ENCODE peak calls at places on chromosomes 2 and 18, in seven cellular contexts. One of them, this sample, is unnamed.

GRCh38 chr2:179443175-179443574 is 178.5 kb upstream of the SESTD1 start:
- DNase-seq in Jurkat, Clone E6-1: no peak
- DNase-seq in stimulated activated CD4-positive, alpha-beta T cell treated with anti-CD3 and anti-CD28 coated beads, Interleukin-1b, Interleukin-23, amount 100 ng/mL, for 1 hour: no peak
- DNase-seq in AG04450: no peak
- DNase-seq in left colon: no peak
- DNase-seq in non-pigmented ciliary epithelial cell: no peak
- DNase-seq in stimulated activated CD8-positive, alpha-beta memory T cell treated with anti-CD3 and anti-CD28 coated beads, Interleukin-15, amount 100 ng/mL, for 24 hours: no peak
- DNase-seq in this sample: no peak

GRCh38 chr2:215460682-215461081 is 24.8 kb upstream of the FN1 start:
- DNase-seq in Jurkat, Clone E6-1: no peak
- DNase-seq in stimulated activated CD4-positive, alpha-beta T cell treated with anti-CD3 and anti-CD28 coated beads, Interleukin-1b, Interleukin-23, amount 100 ng/mL, for 1 hour: no peak
- DNase-seq in AG04450: peak
- DNase-seq in left colon: no peak
- DNase-seq in non-pigmented ciliary epithelial cell: peak
- DNase-seq in stimulated activated CD8-positive, alpha-beta memory T cell treated with anti-CD3 and anti-CD28 coated beads, Interleukin-15, amount 100 ng/mL, for 24 hours: no peak
- DNase-seq in this sample: no peak

GRCh38 chr2:2286592-2286991 is 44.5 kb downstream of the MYT1L start:
- DNase-seq in Jurkat, Clone E6-1: no peak
- DNase-seq in stimulated activated CD4-positive, alpha-beta T cell treated with anti-CD3 and anti-CD28 coated beads, Interleukin-1b, Interleukin-23, amount 100 ng/mL, for 1 hour: no peak
- DNase-seq in AG04450: no peak
- DNase-seq in left colon: no peak
- DNase-seq in non-pigmented ciliary epithelial cell: no peak
- DNase-seq in stimulated activated CD8-positive, alpha-beta memory T cell treated with anti-CD3 and anti-CD28 coated beads, Interleukin-15, amount 100 ng/mL, for 24 hours: no peak
- DNase-seq in this sample: no peak

GRCh38 chr2:27652790-27653189 is 10.6 kb downstream of the SUPT7L start:
- DNase-seq in Jurkat, Clone E6-1: no peak
- DNase-seq in stimulated activated CD4-positive, alpha-beta T cell treated with anti-CD3 and anti-CD28 coated beads, Interleukin-1b, Interleukin-23, amount 100 ng/mL, for 1 hour: no peak
- DNase-seq in AG04450: no peak
- DNase-seq in left colon: no peak
- DNase-seq in non-pigmented ciliary epithelial cell: no peak
- DNase-seq in stimulated activated CD8-positive, alpha-beta memory T cell treated with anti-CD3 and anti-CD28 coated beads, Interleukin-15, amount 100 ng/mL, for 24 hours: no peak
- DNase-seq in this sample: no peak

GRCh38 chr2:176106636-176107539 is at the start of gene HOXD11:
- DNase-seq in Jurkat, Clone E6-1: no peak
- DNase-seq in stimulated activated CD4-positive, alpha-beta T cell treated with anti-CD3 and anti-CD28 coated beads, Interleukin-1b, Interleukin-23, amount 100 ng/mL, for 1 hour: no peak
- DNase-seq in AG04450: no peak
- DNase-seq in left colon: no peak
- DNase-seq in non-pigmented ciliary epithelial cell: no peak
- DNase-seq in stimulated activated CD8-positive, alpha-beta memory T cell treated with anti-CD3 and anti-CD28 coated beads, Interleukin-15, amount 100 ng/mL, for 24 hours: no peak
- DNase-seq in this sample: no peak

GRCh38 chr18:58190842-58191530 is 147.0 kb downstream of the NEDD4L start:
- DNase-seq in Jurkat, Clone E6-1: no peak
- DNase-seq in stimulated activated CD4-positive, alpha-beta T cell treated with anti-CD3 and anti-CD28 coated beads, Interleukin-1b, Interleukin-23, amount 100 ng/mL, for 1 hour: no peak
- DNase-seq in AG04450: no peak
- DNase-seq in left colon: no peak
- DNase-seq in non-pigmented ciliary epithelial cell: no peak
- DNase-seq in stimulated activated CD8-positive, alpha-beta memory T cell treated with anti-CD3 and anti-CD28 coated beads, Interleukin-15, amount 100 ng/mL, for 24 hours: no peak
- DNase-seq in this sample: no peak

GRCh38 chr2:171919453-171919852 is 2.8 kb upstream of the HAT1 start:
- DNase-seq in Jurkat, Clone E6-1: no peak
- DNase-seq in stimulated activated CD4-positive, alpha-beta T cell treated with anti-CD3 and anti-CD28 coated beads, Interleukin-1b, Interleukin-23, amount 100 ng/mL, for 1 hour: no peak
- DNase-seq in AG04450: no peak
- DNase-seq in left colon: no peak
- DNase-seq in non-pigmented ciliary epithelial cell: no peak
- DNase-seq in stimulated activated CD8-positive, alpha-beta memory T cell treated with anti-CD3 and anti-CD28 coated beads, Interleukin-15, amount 100 ng/mL, for 24 hours: no peak
- DNase-seq in this sample: no peak

GRCh38 chr2:193506035-193506434 is 1311.3 kb upstream of the TMEFF2 start:
- DNase-seq in Jurkat, Clone E6-1: no peak
- DNase-seq in stimulated activated CD4-positive, alpha-beta T cell treated with anti-CD3 and anti-CD28 coated beads, Interleukin-1b, Interleukin-23, amount 100 ng/mL, for 1 hour: no peak
- DNase-seq in AG04450: no peak
- DNase-seq in left colon: no peak
- DNase-seq in non-pigmented ciliary epithelial cell: no peak
- DNase-seq in stimulated activated CD8-positive, alpha-beta memory T cell treated with anti-CD3 and anti-CD28 coated beads, Interleukin-15, amount 100 ng/mL, for 24 hours: no peak
- DNase-seq in this sample: no peak

GRCh38 chr2:240989451-240990265 is 8.8 kb upstream of the SNED1 start:
- DNase-seq in Jurkat, Clone E6-1: no peak
- DNase-seq in stimulated activated CD4-positive, alpha-beta T cell treated with anti-CD3 and anti-CD28 coated beads, Interleukin-1b, Interleukin-23, amount 100 ng/mL, for 1 hour: no peak
- DNase-seq in AG04450: no peak
- DNase-seq in left colon: peak
- DNase-seq in non-pigmented ciliary epithelial cell: no peak
- DNase-seq in stimulated activated CD8-positive, alpha-beta memory T cell treated with anti-CD3 and anti-CD28 coated beads, Interleukin-15, amount 100 ng/mL, for 24 hours: no peak
- DNase-seq in this sample: no peak

GRCh38 chr2:73716518-73717250 is 20.5 kb downstream of the TPRKB start:
- DNase-seq in Jurkat, Clone E6-1: no peak
- DNase-seq in stimulated activated CD4-positive, alpha-beta T cell treated with anti-CD3 and anti-CD28 coated beads, Interleukin-1b, Interleukin-23, amount 100 ng/mL, for 1 hour: no peak
- DNase-seq in AG04450: peak
- DNase-seq in left colon: peak
- DNase-seq in non-pigmented ciliary epithelial cell: no peak
- DNase-seq in stimulated activated CD8-positive, alpha-beta memory T cell treated with anti-CD3 and anti-CD28 coated beads, Interleukin-15, amount 100 ng/mL, for 24 hours: no peak
- DNase-seq in this sample: no peak

GRCh38 chr2:113818382-113818951 is 62.0 kb upstream of the SLC35F5 start:
- DNase-seq in Jurkat, Clone E6-1: no peak
- DNase-seq in stimulated activated CD4-positive, alpha-beta T cell treated with anti-CD3 and anti-CD28 coated beads, Interleukin-1b, Interleukin-23, amount 100 ng/mL, for 1 hour: no peak
- DNase-seq in AG04450: peak
- DNase-seq in left colon: peak
- DNase-seq in non-pigmented ciliary epithelial cell: peak
- DNase-seq in stimulated activated CD8-positive, alpha-beta memory T cell treated with anti-CD3 and anti-CD28 coated beads, Interleukin-15, amount 100 ng/mL, for 24 hours: no peak
- DNase-seq in this sample: peak

GRCh38 chr2:239194731-239195317 is 206.0 kb downstream of the HDAC4 start:
- DNase-seq in Jurkat, Clone E6-1: no peak
- DNase-seq in stimulated activated CD4-positive, alpha-beta T cell treated with anti-CD3 and anti-CD28 coated beads, Interleukin-1b, Interleukin-23, amount 100 ng/mL, for 1 hour: no peak
- DNase-seq in AG04450: no peak
- DNase-seq in left colon: no peak
- DNase-seq in non-pigmented ciliary epithelial cell: no peak
- DNase-seq in stimulated activated CD8-positive, alpha-beta memory T cell treated with anti-CD3 and anti-CD28 coated beads, Interleukin-15, amount 100 ng/mL, for 24 hours: no peak
- DNase-seq in this sample: no peak

GRCh38 chr18:56062931-56063330 is 474.9 kb upstream of the TCF4 start:
- DNase-seq in Jurkat, Clone E6-1: no peak
- DNase-seq in stimulated activated CD4-positive, alpha-beta T cell treated with anti-CD3 and anti-CD28 coated beads, Interleukin-1b, Interleukin-23, amount 100 ng/mL, for 1 hour: no peak
- DNase-seq in AG04450: no peak
- DNase-seq in left colon: no peak
- DNase-seq in non-pigmented ciliary epithelial cell: no peak
- DNase-seq in stimulated activated CD8-positive, alpha-beta memory T cell treated with anti-CD3 and anti-CD28 coated beads, Interleukin-15, amount 100 ng/mL, for 24 hours: no peak
- DNase-seq in this sample: no peak

This sample was measured in GOT3.